ENCODE peak calls at places on chromosome 18, in nine cellular contexts. L, O, M, D, N, H, Y, K and E are unnamed samples.

GRCh38 chr18:36518839-36519238 is 221.3 kb downstream of the FHOD3 start:
- DNase-seq in L (no peak), O (no peak), M (no peak), D (no peak), N (no peak), H (no peak), Y (no peak), K (no peak), E (no peak)

GRCh38 chr18:24915547-24915946 is 436.4 kb downstream of the ZNF521 start:
- DNase-seq in L (no peak), O (peak), M (no peak), D (no peak), N (peak), H (no peak), Y (no peak), K (peak), E (peak)

GRCh38 chr18:9683418-9684396 is 24.4 kb upstream of the RAB31 start:
- DNase-seq in L (no peak), O (peak), M (peak), D (no peak), N (no peak), H (no peak), Y (no peak), K (peak), E (peak)

GRCh38 chr18:34212511-34212910 is 12.2 kb downstream of the NOL4 start:
- DNase-seq in L (no peak), O (no peak), M (no peak), D (no peak), N (no peak), H (no peak), Y (no peak), K (no peak), E (no peak)

GRCh38 chr18:55275042-55275897 is 312.7 kb downstream of the TCF4 start:
- DNase-seq in L (no peak), O (peak), M (no peak), D (peak), N (peak), H (peak), Y (no peak), K (peak), E (peak)

GRCh38 chr18:2912357-2913299 is 65.8 kb downstream of the EMILIN2 start:
- DNase-seq in L (no peak), O (no peak), M (no peak), D (no peak), N (no peak), H (no peak), Y (no peak), K (no peak), E (no peak)

GRCh38 chr18:11121426-11121825 is 27.9 kb downstream of the PIEZO2 start:
- DNase-seq in L (no peak), O (no peak), M (no peak), D (no peak), N (no peak), H (no peak), Y (no peak), K (peak), E (peak)

GRCh38 chr18:73551211-73551610 is 596.4 kb downstream of the FBXO15 start:
- DNase-seq in L (no peak), O (no peak), M (no peak), D (no peak), N (no peak), H (no peak), Y (no peak), K (no peak), E (no peak)

GRCh38 chr18:34661464-34662087 is 48.5 kb upstream of the DTNA start:
- DNase-seq in L (no peak), O (peak), M (peak), D (no peak), N (peak), H (no peak), Y (peak), K (peak), E (peak)

GRCh38 chr18:60372598-60372997 is at the start of gene MC4R:
- DNase-seq in L (peak), O (peak), M (peak), D (no peak), N (peak), H (no peak), Y (peak), K (peak), E (peak)

GRCh38 chr18:47970664-47971523 is 40.4 kb upstream of the SMAD2 start:
- DNase-seq in L (peak), O (no peak), M (no peak), D (no peak), N (no peak), H (no peak), Y (no peak), K (peak), E (no peak)

GRCh38 chr18:48854780-48855179 is 96.0 kb downstream of the SMAD7 start:
- DNase-seq in L (no peak), O (no peak), M (no peak), D (no peak), N (no peak), H (no peak), Y (no peak), K (no peak), E (no peak)

GRCh38 chr18:22337311-22337710 is 80.4 kb downstream of the CTAGE1 start:
- DNase-seq in L (no peak), O (no peak), M (no peak), D (no peak), N (no peak), H (no peak), Y (no peak), K (peak), E (peak)
- H3K4me3 ChIP-seq in L (no peak), O (no peak), M (no peak), D (no peak), N (no peak), H (no peak), Y (no peak), K (no peak), E (no peak)

GRCh38 chr18:7201096-7201495 is 29.8 kb upstream of the LRRC30 start:
- DNase-seq in L (no peak), O (no peak), M (no peak), D (no peak), N (no peak), H (no peak), Y (no peak), K (no peak), E (no peak)

GRCh38 chr18:7191736-7192135 is 39.2 kb upstream of the LRRC30 start:
- DNase-seq in L (no peak), O (no peak), M (no peak), D (no peak), N (no peak), H (no peak), Y (no peak), K (no peak), E (no peak)

GRCh38 chr18:7198326-7198725 is 32.6 kb upstream of the LRRC30 start:
- DNase-seq in L (no peak), O (no peak), M (no peak), D (no peak), N (no peak), H (no peak), Y (no peak), K (no peak), E (peak)

GRCh38 chr18:7202119-7202680 is 28.7 kb upstream of the LRRC30 start:
- DNase-seq in L (no peak), O (no peak), M (no peak), D (no peak), N (no peak), H (no peak), Y (peak), K (no peak), E (no peak)

GRCh38 chr18:7196421-7196820 is 34.5 kb upstream of the LRRC30 start:
- DNase-seq in L (no peak), O (no peak), M (no peak), D (no peak), N (no peak), H (no peak), Y (no peak), K (no peak), E (no peak)
- TF ChIP-seq CTCF in L (no peak), O (no peak), M (no peak), D (no peak), N (no peak), H (no peak), Y (no peak), K (no peak), E (no peak)

GRCh38 chr18:64171576-64171975 is 22.7 kb upstream of the LINC00305 start:
- DNase-seq in L (no peak), O (no peak), M (no peak), D (no peak), N (no peak), H (no peak), Y (no peak), K (no peak), E (peak)

GRCh38 chr18:64178860-64179259 is 30.0 kb upstream of the LINC00305 start:
- DNase-seq in L (no peak), O (no peak), M (no peak), D (no peak), N (no peak), H (no peak), Y (no peak), K (no peak), E (no peak)

GRCh38 chr18:64175432-64175831 is 26.5 kb upstream of the LINC00305 start:
- DNase-seq in L (no peak), O (no peak), M (no peak), D (no peak), N (no peak), H (no peak), Y (no peak), K (no peak), E (no peak)
- H3K4me3 ChIP-seq in L (no peak), O (no peak), M (no peak), D (no peak), N (no peak), H (no peak), Y (no peak), K (no peak), E (no peak)

GRCh38 chr18:79315589-79315988 is 80.1 kb upstream of the NFATC1 start:
- DNase-seq in L (no peak), O (no peak), M (no peak), D (no peak), N (no peak), H (no peak), Y (no peak), K (no peak), E (no peak)

GRCh38 chr18:79321625-79322024 is 74.1 kb upstream of the NFATC1 start:
- DNase-seq in L (no peak), O (no peak), M (no peak), D (no peak), N (no peak), H (no peak), Y (no peak), K (no peak), E (peak)

GRCh38 chr18:79320216-79320615 is 75.5 kb upstream of the NFATC1 start:
- DNase-seq in L (no peak), O (no peak), M (no peak), D (no peak), N (no peak), H (no peak), Y (no peak), K (no peak), E (no peak)

GRCh38 chr18:79318142-79318673 is 77.5 kb upstream of the NFATC1 start:
- DNase-seq in L (no peak), O (no peak), M (no peak), D (no peak), N (no peak), H (no peak), Y (no peak), K (no peak), E (no peak)

GRCh38 chr18:79317718-79318117 is 78.0 kb upstream of the NFATC1 start:
- DNase-seq in L (no peak), O (no peak), M (no peak), D (no peak), N (no peak), H (no peak), Y (no peak), K (peak), E (peak)
- TF ChIP-seq CTCF in L (no peak), O (no peak), M (no peak), D (no peak), N (peak), H (no peak), Y (no peak), K (no peak), E (peak)